ENCODE peak calls at places on chromosomes 13 and 19, in seven cellular contexts. W, O, Y, B, G, H and P are unnamed samples.

GRCh38 chr13:31476753-31477152 is 262.6 kb upstream of the RXFP2 start:
- DNase-seq in W (no peak), O (peak; percentile 31), Y (no peak), B (peak; percentile 1), G (no peak), H (no peak), P (no peak)

GRCh38 chr13:31862828-31863227 is 123.5 kb downstream of the RXFP2 start:
- DNase-seq in W (no peak), O (no peak), Y (no peak), B (no peak), G (no peak), H (no peak), P (no peak)

GRCh38 chr13:69857188-69857821 is 250.3 kb upstream of the ATXN8OS start:
- DNase-seq in W (peak; percentile 1), O (peak; percentile 81), Y (no peak), B (peak; percentile 49), G (no peak), H (no peak), P (peak; percentile 47)

GRCh38 chr19:29001006-29001921 is 211.7 kb downstream of the UQCRFS1 start:
- DNase-seq in W (no peak), O (peak; percentile 20), Y (peak; percentile 83), B (no peak), G (no peak), H (no peak), P (no peak)

GRCh38 chr19:39014037-39014436 is 18.3 kb downstream of the FBXO27 start:
- DNase-seq in W (no peak), O (no peak), Y (no peak), B (no peak), G (no peak), H (no peak), P (no peak)

GRCh38 chr19:54448037-54448773 is 794 bp upstream of the LENG8 start:
- DNase-seq in W (peak; percentile 68), O (peak; percentile 82), Y (peak; percentile 77), B (peak; percentile 88), G (peak; percentile 58), H (no peak), P (no peak)

GRCh38 chr19:41298327-41298964 is 11.5 kb upstream of the CCDC97 start:
- DNase-seq in W (peak; percentile 82), O (peak; percentile 80), Y (peak; percentile 98), B (peak; percentile 99), G (no peak), H (no peak), P (no peak)

GRCh38 chr19:8654591-8655339 is 24.3 kb downstream of the NFILZ start:
- DNase-seq in W (peak; percentile 27), O (peak; percentile 68), Y (peak; percentile 42), B (peak; percentile 34), G (peak; percentile 75), H (peak; percentile 13), P (peak; percentile 65)

GRCh38 chr13:48066310-48066989 is 28.5 kb downstream of the MED4 start:
- DNase-seq in W (peak; percentile 16), O (no peak), Y (no peak), B (no peak), G (no peak), H (no peak), P (no peak)

GRCh38 chr19:4343845-4344713 is 717 bp downstream of the MPND start:
- DNase-seq in W (no peak), O (no peak), Y (no peak), B (no peak), G (no peak), H (no peak), P (no peak)

GRCh38 chr19:33206261-33207039 is 12.3 kb downstream of the LRP3 start:
- DNase-seq in W (no peak), O (no peak), Y (no peak), B (no peak), G (no peak), H (no peak), P (no peak)

GRCh38 chr13:33742321-33742720 is 75.6 kb upstream of the RFC3 start:
- DNase-seq in W (no peak), O (no peak), Y (no peak), B (no peak), G (no peak), H (no peak), P (no peak)

GRCh38 chr13:44218501-44219240 is 155.0 kb upstream of the SERP2 start:
- DNase-seq in W (no peak), O (no peak), Y (no peak), B (no peak), G (no peak), H (no peak), P (no peak)

GRCh38 chr13:114285166-114285808 is 3.9 kb downstream of the UPF3A start:
- DNase-seq in W (peak; percentile 17), O (no peak), Y (no peak), B (peak; percentile 19), G (no peak), H (no peak), P (no peak)

GRCh38 chr13:66137384-66137783 is 1092.8 kb downstream of the PCDH9 start:
- DNase-seq in W (no peak), O (no peak), Y (no peak), B (no peak), G (no peak), H (no peak), P (no peak)
- H3K4ac ChIP-seq in W (no peak overlapping the region), O (no peak overlapping the region), Y (no peak overlapping the region), B (no peak overlapping the region), G (no peak overlapping the region), H (no peak overlapping the region), P (no peak overlapping the region)

GRCh38 chr13:39049274-39049673 is 11.0 kb downstream of the NHLRC3 start:
- DNase-seq in W (no peak), O (no peak), Y (no peak), B (no peak), G (no peak), H (no peak), P (no peak)
- H3K4ac ChIP-seq in W (no peak overlapping the region), O (no peak overlapping the region), Y (no peak overlapping the region), B (no peak overlapping the region), G (no peak overlapping the region), H (no peak overlapping the region), P (no peak overlapping the region)

GRCh38 chr19:20051841-20052768 is 12.8 kb upstream of the ZNF682 start:
- DNase-seq in W (peak; percentile 96), O (peak; percentile 100), Y (peak; percentile 98), B (peak; percentile 97), G (peak; percentile 100), H (peak; percentile 100), P (peak; percentile 95)
- H3K4ac ChIP-seq in W (peak overlapping the region; percentile 84), O (peak overlapping the region; percentile 61), Y (peak overlapping the region; percentile 22), B (peak overlapping the region; percentile 91), G (no peak overlapping the region), H (no peak overlapping the region), P (no peak overlapping the region)

DNA sequence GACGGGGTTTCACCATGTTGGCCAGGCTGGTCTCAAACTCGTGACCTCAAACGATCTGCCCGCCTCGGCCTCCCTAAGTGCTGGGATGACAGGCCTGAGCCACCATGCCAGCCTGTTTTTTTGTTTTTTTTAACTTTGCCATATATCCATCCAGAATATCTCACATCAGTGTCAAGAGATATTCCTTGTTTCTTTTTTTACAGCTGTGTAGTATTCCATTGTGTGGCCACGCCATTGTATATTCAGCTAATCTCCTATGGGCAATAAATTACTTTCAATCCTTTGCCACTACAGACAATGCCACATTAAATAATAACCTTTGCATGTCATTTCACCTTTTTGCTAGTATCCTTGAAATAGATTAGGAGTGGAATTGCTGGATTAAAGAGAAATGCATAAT is 15.3 kb downstream of the KHSRP start:
- DNase-seq in W (no peak), O (no peak), Y (no peak), B (no peak), G (no peak), H (no peak), P (no peak)
- H3K4ac ChIP-seq in W (no peak overlapping the region), O (no peak overlapping the region), Y (no peak overlapping the region), B (no peak overlapping the region), G (no peak overlapping the region), H (no peak overlapping the region), P (no peak overlapping the region)